ENCODE peak calls at places on chromosomes 5 and 9, in nine cellular contexts. U is A549, T is HFF-Myc, L is endothelial cell, X is AG04449, E is HL-60, M is tibial artery, G is neural crest cell, A is heart left ventricle. P is an unnamed sample.

GRCh38 chr5:58072202-58072791 is 387.6 kb downstream of the PLK2 start:
- DNase-seq in T (no peak), U (no peak), E (no peak), L (no peak), M (no peak), A (no peak), G (no peak), X (no peak), P (no peak)

GRCh38 chr9:120117081-120117480 is 462.9 kb downstream of the CDK5RAP2 start:
- DNase-seq in X (no peak), M (no peak), T (no peak), G (no peak), A (no peak), L (no peak), E (no peak), U (no peak), P (no peak)

GRCh38 chr5:31116466-31117031 is 76.9 kb upstream of the CDH6 start:
- DNase-seq in A (no peak), U (no peak), X (no peak), T (no peak), G (no peak), M (no peak), L (no peak), E (no peak), P (no peak)

GRCh38 chr5:169029087-169029486 is 271.9 kb downstream of the SLIT3 start:
- DNase-seq in M (no peak), A (no peak), X (no peak), T (no peak), E (no peak), G (no peak), L (no peak), U (no peak), P (no peak)

GRCh38 chr5:103224118-103224893 is 34.3 kb upstream of the MACIR start:
- DNase-seq in G (peak), A (peak), X (no peak), L (peak), E (peak), U (no peak), T (peak), M (no peak), P (no peak)

GRCh38 chr5:50711280-50711679 is 44.8 kb downstream of the PARP8 start:
- DNase-seq in L (no peak), M (no peak), G (no peak), U (no peak), A (no peak), X (no peak), T (no peak), E (peak), P (no peak)

GRCh38 chr5:72940082-72940481 is 15.8 kb upstream of the FCHO2 start:
- DNase-seq in G (no peak), X (no peak), E (peak), A (no peak), T (no peak), M (no peak), U (no peak), L (no peak), P (no peak)

GRCh38 chr5:173953528-173954090 is 35.4 kb upstream of the C5orf47 start:
- DNase-seq in U (no peak), L (no peak), T (no peak), A (no peak), G (no peak), M (no peak), X (no peak), E (no peak), P (no peak)

GRCh38 chr9:132443951-132444615 is 34.1 kb downstream of the CFAP77 start:
- DNase-seq in L (no peak), M (no peak), U (no peak), G (no peak), T (no peak), E (no peak), A (no peak), X (no peak), P (no peak)

GRCh38 chr5:138439537-138440225 is 824 bp downstream of the REEP2 start:
- DNase-seq in U (no peak), X (no peak), E (no peak), L (no peak), G (peak), A (no peak), T (no peak), M (peak), P (no peak)

GRCh38 chr5:150489358-150490295 is 18.3 kb upstream of the NDST1 start:
- DNase-seq in M (no peak), L (no peak), G (no peak), A (peak), T (no peak), E (peak), U (no peak), X (no peak), P (no peak)

GRCh38 chr9:112831281-112831851 is 59.3 kb downstream of the SLC46A2 start:
- DNase-seq in T (no peak), G (no peak), A (peak), E (peak), M (peak), L (no peak), X (no peak), U (no peak), P (no peak)

DNA sequence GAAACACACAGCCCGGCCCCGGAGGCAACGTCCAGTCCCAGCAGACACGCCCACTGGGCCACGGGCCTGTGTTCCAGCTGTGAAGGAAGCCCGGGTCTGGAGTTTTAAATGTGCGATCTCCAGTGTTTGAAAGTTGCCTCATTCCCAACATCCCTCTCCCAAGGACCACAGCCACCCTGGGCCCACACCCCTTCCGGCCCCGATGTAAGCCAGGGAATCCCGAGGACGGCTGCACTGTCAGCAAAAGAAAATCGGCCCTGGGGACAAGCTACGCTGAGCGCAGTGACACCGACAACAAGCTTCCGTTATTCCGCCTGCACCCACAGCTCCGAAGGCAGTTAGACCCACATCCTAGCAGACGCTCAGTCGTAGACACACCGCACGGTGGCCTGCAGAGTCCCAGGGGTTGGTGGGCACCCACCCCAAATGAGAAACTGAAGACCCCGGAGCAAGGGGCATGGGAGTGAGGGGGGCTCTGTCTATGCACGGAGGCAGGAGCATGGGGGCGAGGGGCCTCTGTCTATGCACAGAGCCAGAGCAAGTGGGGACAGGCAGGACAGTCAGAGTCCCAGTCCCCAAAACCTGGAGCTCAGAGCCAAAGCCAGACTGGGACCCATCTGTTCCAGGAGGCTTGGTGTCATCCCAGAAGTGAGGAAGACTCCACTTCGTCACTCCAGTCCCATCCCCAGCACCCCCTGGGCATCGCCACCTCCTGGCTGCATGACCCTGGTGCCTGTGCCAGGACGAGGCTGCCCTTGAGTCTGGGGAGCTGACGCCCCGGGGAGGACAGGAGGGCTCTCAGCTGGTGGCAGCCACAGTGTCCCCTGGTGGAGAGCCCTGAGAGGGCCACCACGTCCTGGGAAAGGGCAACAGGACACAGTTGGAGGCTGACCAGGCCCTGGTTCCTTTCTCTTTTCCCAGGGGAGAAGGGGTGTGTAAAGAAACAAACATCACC is 23.4 kb downstream of the GLT6D1 start:
- DNase-seq in A (no peak), U (no peak), E (no peak), L (no peak), X (no peak), T (no peak), G (no peak), M (no peak), P (no peak)
- TF ChIP-seq CTCF in A (no peak), U (peak), E (no peak), L (no peak), X (no peak), T (peak), G (no peak), M (no peak), P (peak)

DNA sequence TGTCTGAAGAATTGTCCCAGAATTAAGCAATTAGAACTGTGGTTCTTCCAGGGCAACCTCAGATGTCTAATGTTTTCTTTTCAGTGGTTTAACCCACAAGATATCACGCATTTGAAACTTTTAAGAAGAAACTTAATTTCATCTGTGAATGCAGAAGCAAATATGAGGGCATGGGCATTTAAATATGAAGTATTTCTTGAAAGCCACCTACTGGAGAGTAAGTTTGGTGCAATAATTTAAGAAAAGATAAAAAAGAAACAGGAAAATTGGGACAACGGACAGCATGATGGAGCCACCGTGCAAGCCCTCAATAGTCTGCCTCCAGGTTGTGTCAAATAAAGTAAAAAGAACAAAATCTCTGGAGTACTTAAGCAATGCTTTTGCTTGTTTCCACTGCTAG is 1.2 kb upstream of the CAPSL start:
- DNase-seq in T (no peak), A (no peak), U (no peak), G (no peak), E (no peak), X (no peak), L (no peak), M (no peak), P (no peak)
- TF ChIP-seq CTCF in T (peak), A (no peak), U (no peak), G (peak), E (no peak), X (no peak), L (peak), M (no peak), P (peak)

GRCh38 chr5:172795401-172795977 is 24.5 kb upstream of the DUSP1 start:
- DNase-seq in L (no peak), E (no peak), T (peak), U (no peak), G (no peak), M (peak), A (peak), X (no peak), P (no peak)
- TF ChIP-seq CTCF in L (no peak), E (no peak), T (no peak), U (no peak), G (no peak), M (peak), A (no peak), X (no peak), P (no peak)

GRCh38 chr5:60843693-60844428 is at the start of gene ELOVL7:
- DNase-seq in L (peak), X (no peak), E (peak), M (no peak), T (no peak), A (peak), U (peak), G (peak), P (peak)
- TF ChIP-seq CTCF in L (no peak), X (peak), E (no peak), M (peak), T (peak), A (no peak), U (peak), G (peak), P (peak)

P was measured in progenitor cell of endocrine pancreas.